ENCODE peak calls at places on chromosomes 12 and 14, in nine cellular contexts. B is A549, G is MCF 10A, K is omental fat pad, V is brain microvascular endothelial cell, L is AG04449, Z is DND-41, J is choroid plexus epithelial cell, W is colonic mucosa. F is an unnamed sample.

GRCh38 chr12:15469342-15469741 is 147.0 kb downstream of the PTPRO start:
- DNase-seq in L (no peak), B (no peak), K (no peak), V (no peak), G (no peak), W (no peak), Z (no peak), J (no peak), F (no peak)

GRCh38 chr14:93331375-93332031 is 1.3 kb downstream of the BTBD7 start:
- DNase-seq in B (no peak), W (peak; percentile 48), Z (no peak), L (no peak), J (no peak), V (no peak), G (no peak), K (no peak), F (no peak)

GRCh38 chr14:102320033-102320660 is 601 bp downstream of the ZNF839 start:
- DNase-seq in J (peak; percentile 75), L (no peak), Z (peak; percentile 47), V (peak; percentile 42), K (no peak), W (peak; percentile 48), G (no peak), B (no peak), F (no peak)

GRCh38 chr12:71216725-71217579 is 59.2 kb upstream of the TSPAN8 start:
- DNase-seq in V (peak; percentile 2), J (peak; percentile 60), K (no peak), W (peak; percentile 72), L (no peak), B (peak; percentile 45), Z (no peak), G (peak; percentile 69), F (no peak)

GRCh38 chr12:12804011-12804410 is 9.1 kb upstream of the DDX47 start:
- DNase-seq in K (no peak), W (peak; percentile 67), B (peak; percentile 90), J (peak; percentile 51), L (no peak), V (no peak), Z (no peak), G (peak; percentile 78), F (no peak)

GRCh38 chr12:51118706-51119105 is 35.3 kb upstream of the CSRNP2 start:
- DNase-seq in B (no peak), V (no peak), J (peak; percentile 13), Z (no peak), G (peak; percentile 87), W (no peak), K (no peak), L (no peak), F (no peak)

GRCh38 chr12:113242018-113242418 is 20.8 kb downstream of the TPCN1 start:
- DNase-seq in W (no peak), L (no peak), K (no peak), J (no peak), Z (no peak), G (peak; percentile 95), V (peak; percentile 29), B (no peak), F (no peak)

GRCh38 chr12:98372340-98373018 is 142.9 kb upstream of the TMPO start:
- DNase-seq in W (no peak), G (no peak), J (no peak), V (no peak), B (no peak), K (no peak), L (no peak), Z (no peak), F (no peak)

GRCh38 chr12:62772556-62772955 is 162.4 kb downstream of the PPM1H start:
- DNase-seq in B (no peak), L (no peak), W (no peak), G (peak; percentile 12), K (no peak), Z (no peak), V (no peak), J (no peak), F (no peak)

GRCh38 chr14:58732387-58732786 is 94.6 kb downstream of the DACT1 start:
- DNase-seq in V (no peak), L (no peak), J (no peak), Z (no peak), G (no peak), B (no peak), K (no peak), W (no peak), F (no peak)

GRCh38 chr12:12887471-12887870 is 3.9 kb upstream of the GPRC5A start:
- DNase-seq in J (no peak), W (no peak), K (no peak), G (no peak), V (no peak), L (no peak), Z (no peak), B (peak; percentile 31), F (no peak)

GRCh38 chr12:128323526-128323925 is 56.6 kb downstream of the TMEM132C start:
- DNase-seq in B (no peak), J (no peak), L (no peak), K (no peak), V (no peak), Z (no peak), W (no peak), G (no peak), F (no peak)

GRCh38 chr12:110790301-110790700 is 47.6 kb upstream of the PPP1CC start:
- DNase-seq in V (no peak), W (no peak), L (no peak), Z (no peak), K (no peak), J (peak; percentile 58), B (no peak), G (no peak), F (no peak)

GRCh38 chr12:110796952-110797351 is 49.8 kb upstream of the CCDC63 start:
- DNase-seq in W (no peak), G (peak; percentile 58), V (no peak), L (no peak), B (no peak), Z (no peak), K (no peak), J (no peak), F (no peak)

GRCh38 chr12:110786012-110786411 is 43.3 kb upstream of the PPP1CC start:
- DNase-seq in G (no peak), V (no peak), W (no peak), J (no peak), B (no peak), K (no peak), L (no peak), Z (no peak), F (no peak)

GRCh38 chr12:110794623-110795280 is 52.0 kb upstream of the CCDC63 start:
- DNase-seq in W (peak; percentile 45), G (no peak), B (no peak), L (no peak), K (no peak), V (no peak), Z (no peak), J (peak; percentile 38), F (peak; percentile 84)

GRCh38 chr12:110791589-110791988 is 48.9 kb upstream of the PPP1CC start:
- DNase-seq in B (no peak), G (no peak), K (no peak), Z (no peak), L (no peak), W (no peak), V (no peak), J (no peak), F (no peak)
- TF ChIP-seq CTCF in B (no peak), G (no peak), K (no peak), Z (no peak), L (no peak), W (no peak), V (no peak), J (no peak), F (no peak)

GRCh38 chr12:27861428-27862167 is 81.6 kb upstream of the MANSC4 start:
- DNase-seq in J (peak; percentile 65), G (no peak), B (no peak), L (no peak), W (peak; percentile 45), V (no peak), K (no peak), Z (peak; percentile 22), F (no peak)

GRCh38 chr12:27864521-27864920 is 84.5 kb upstream of the MANSC4 start:
- DNase-seq in B (no peak), W (no peak), K (no peak), L (no peak), G (peak; percentile 15), V (no peak), Z (no peak), J (peak; percentile 44), F (no peak)

GRCh38 chr12:27865421-27865820 is 85.4 kb upstream of the MANSC4 start:
- DNase-seq in L (peak; percentile 67), B (no peak), K (no peak), W (no peak), Z (no peak), J (peak; percentile 85), V (peak; percentile 56), G (peak; percentile 69), F (no peak)

GRCh38 chr12:27859648-27860047 is 79.6 kb upstream of the MANSC4 start:
- DNase-seq in W (no peak), V (no peak), Z (no peak), J (no peak), B (no peak), G (no peak), K (no peak), L (no peak), F (no peak)
- TF ChIP-seq CTCF in W (no peak), V (no peak), Z (peak; percentile 5), J (no peak), B (no peak), G (no peak), K (no peak), L (no peak), F (no peak)

DNA sequence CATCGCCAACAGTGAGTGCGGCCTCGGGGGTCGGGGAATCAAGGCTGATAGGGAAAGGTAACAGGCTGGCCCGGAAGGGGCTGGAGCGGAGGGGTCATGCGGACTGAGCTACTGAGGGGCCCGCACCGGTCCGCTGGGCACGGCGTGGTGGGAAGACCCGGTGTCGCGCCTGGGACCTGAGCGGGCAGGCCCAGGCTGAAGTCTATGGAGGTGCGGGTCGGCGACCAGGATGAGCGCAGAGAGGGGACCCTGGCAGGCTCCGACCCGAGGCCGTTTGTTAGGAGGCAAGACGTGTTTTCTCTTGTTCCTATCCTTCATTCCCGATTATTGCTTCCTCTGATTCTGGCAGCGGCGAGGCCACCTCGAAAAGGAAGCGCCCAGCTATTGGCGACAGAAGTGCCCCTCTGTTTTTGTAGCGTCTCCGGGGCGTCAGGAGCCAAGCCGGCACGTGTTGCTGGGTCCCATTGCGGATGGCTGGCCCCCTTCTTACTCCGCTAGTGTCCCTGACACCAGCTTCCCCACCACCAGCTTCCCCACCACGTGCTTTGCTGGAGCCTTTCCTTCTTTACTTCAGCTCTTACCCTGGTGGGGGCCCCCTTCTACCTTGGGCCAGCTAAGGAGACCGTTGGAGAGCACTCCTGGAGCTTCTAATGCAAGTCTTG is 587 bp downstream of the PA2G4 start:
- DNase-seq in L (no peak), V (no peak), J (peak; percentile 42), B (peak; percentile 31), G (peak; percentile 21), K (no peak), W (no peak), Z (peak; percentile 51), F (no peak)
- TF ChIP-seq CTCF in L (no peak), V (peak; percentile 17), J (peak; percentile 22), B (no peak), G (no peak), K (no peak), W (no peak), Z (peak; percentile 11), F (no peak)

DNA sequence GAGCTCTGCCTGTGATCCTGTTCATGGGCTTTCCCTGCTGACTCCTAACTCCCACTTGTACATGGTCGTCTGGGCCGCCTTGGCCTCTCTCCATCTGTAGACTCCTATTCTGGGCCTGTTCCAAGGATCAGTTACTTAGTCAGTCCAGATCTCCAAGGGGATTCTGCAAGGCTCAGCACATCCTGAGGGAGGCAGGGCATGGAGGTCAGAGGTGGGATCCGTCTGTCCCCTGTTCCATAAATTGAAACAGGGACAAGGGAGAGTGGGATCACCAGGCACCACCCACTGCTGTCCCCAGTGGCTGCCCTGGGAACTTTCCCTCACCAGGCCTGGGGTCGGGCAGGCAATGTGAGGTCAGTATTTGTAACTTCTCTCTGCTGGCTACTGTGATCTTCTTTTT is 43.5 kb downstream of the KCTD10 start:
- DNase-seq in K (no peak), L (no peak), W (no peak), G (no peak), V (no peak), B (no peak), Z (no peak), J (no peak), F (no peak)
- TF ChIP-seq CTCF in K (no peak), L (peak; percentile 36), W (no peak), G (no peak), V (peak; percentile 46), B (no peak), Z (peak; percentile 26), J (peak; percentile 49), F (peak; percentile 30)